ENCODE peak calls at places on chromosomes 5 and 9, in four cellular contexts. K is ascending aorta; H is CD4-positive, alpha-beta memory T cell; F is suprapubic skin. R is an unnamed sample.

GRCh38 chr5:62649476-62650113 is 71.0 kb downstream of the LRRC70 start:
- DNase-seq in K (no peak), H (no peak), F (no peak), R (no peak)

GRCh38 chr9:124291801-124292396 is 34.1 kb downstream of the NEK6 start:
- DNase-seq in K (no peak), H (no peak), F (no peak), R (no peak)

GRCh38 chr5:38672059-38672791 is 115.8 kb upstream of the LIFR start:
- DNase-seq in K (no peak), H (no peak), F (no peak), R (no peak)

GRCh38 chr9:19154135-19154612 is 26.9 kb upstream of the PLIN2 start:
- DNase-seq in K (no peak), H (no peak), F (peak; percentile 77), R (no peak)

GRCh38 chr5:74638776-74639537 is 1.6 kb downstream of the ENC1 start:
- DNase-seq in K (no peak), H (no peak), F (no peak), R (no peak)

GRCh38 chr9:134751630-134752029 is 110.0 kb downstream of the COL5A1 start:
- DNase-seq in K (no peak), H (no peak), F (no peak), R (no peak)

GRCh38 chr5:180353226-180353962 is at the start of gene GFPT2:
- DNase-seq in K (peak; percentile 35), H (peak; percentile 73), F (peak; percentile 89), R (peak; percentile 43)

GRCh38 chr9:20358201-20358600 is 264.1 kb downstream of the MLLT3 start:
- DNase-seq in K (no peak), H (no peak), F (no peak), R (no peak)

GRCh38 chr5:82719368-82719767 is 357.8 kb downstream of the TMEM167A start:
- DNase-seq in K (no peak), H (no peak), F (no peak), R (no peak)

GRCh38 chr5:107672212-107673105 is 1.7 kb upstream of the EFNA5 start:
- DNase-seq in K (peak; percentile 56), H (no peak), F (peak; percentile 87), R (peak; percentile 65)

GRCh38 chr9:124489222-124489621 is 18.0 kb downstream of the NR5A1 start:
- DNase-seq in K (no peak), H (no peak), F (no peak), R (no peak)

DNA sequence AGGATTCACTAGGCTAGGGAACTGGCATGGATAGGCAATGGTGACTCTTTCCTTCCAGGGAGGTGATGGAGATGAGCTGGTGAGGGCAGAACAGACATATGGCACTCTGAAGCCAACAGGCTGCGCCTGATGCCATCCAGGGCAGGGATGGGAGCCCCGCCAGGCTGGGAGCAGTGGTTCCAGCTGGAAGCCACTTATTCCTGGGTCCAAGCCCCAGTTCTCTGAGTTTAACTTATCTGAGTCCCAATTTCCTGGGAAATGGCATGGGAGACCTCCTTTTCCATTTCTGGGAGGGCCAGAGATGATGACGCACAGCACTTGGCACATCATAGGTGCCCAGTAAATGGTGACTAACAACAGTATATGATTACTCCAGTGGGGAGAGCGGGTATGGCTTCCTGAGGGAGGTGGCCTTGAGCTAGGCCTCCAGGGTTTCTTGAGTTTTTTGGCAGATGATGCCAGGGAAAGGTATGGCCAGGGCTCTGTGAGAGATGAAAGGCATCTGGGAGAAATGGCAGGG is 7.2 kb downstream of the PDGFRB start:
- DNase-seq in K (no peak), H (no peak), F (no peak), R (no peak)
- H3K4me1 ChIP-seq in K (peaks cover 44% of the 10 kb centered on the region), H (no peaks in the 10 kb centered on the region), F (peaks cover 37% of the 10 kb centered on the region), R (peaks cover 66% of the 10 kb centered on the region)

DNA sequence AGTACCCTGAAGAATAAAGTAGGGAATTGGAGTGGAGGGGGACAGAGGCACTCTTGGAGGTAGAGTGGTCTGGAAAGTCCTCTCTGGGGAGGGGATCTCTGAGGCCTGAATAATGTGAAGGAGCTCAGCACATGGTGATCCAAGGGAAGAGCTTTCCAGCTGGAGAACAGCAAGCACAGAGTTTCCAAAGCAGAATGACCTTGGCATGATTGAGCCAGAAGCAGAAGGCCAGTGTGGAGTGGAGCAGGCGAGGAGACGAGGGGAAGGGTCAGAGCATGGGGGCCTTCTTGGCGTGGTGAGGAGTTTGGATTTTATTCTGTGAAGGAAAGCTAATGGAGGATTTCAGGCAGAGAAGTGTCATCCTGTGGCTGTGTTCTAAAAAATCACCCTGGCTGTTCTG is 8.3 kb downstream of the PCBD2 start:
- DNase-seq in K (no peak), H (no peak), F (no peak), R (no peak)
- H3K27ac ChIP-seq in K (no peak overlapping the region), H (no peak overlapping the region), F (no peak overlapping the region), R (no peak overlapping the region)

DNA sequence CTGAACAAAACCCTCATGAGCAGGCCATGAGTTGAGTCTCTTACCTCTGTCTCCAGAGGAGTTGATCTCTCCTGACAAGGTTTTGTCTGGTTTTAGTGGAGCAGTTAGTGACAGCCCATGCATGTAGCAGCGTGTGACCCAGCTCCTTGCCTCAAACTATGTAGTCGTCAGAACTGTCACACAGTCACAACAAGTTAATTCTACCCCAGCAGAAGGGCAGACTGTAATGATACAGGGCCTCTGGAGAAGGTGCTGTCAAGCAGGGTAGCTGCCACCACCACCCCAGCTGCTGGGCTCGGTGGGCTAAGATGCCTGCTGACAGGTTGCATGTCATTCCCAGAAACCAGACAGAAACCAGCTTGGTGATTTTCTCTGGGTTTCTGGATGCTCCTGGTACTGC is 194.5 kb downstream of the PSAT1 start:
- DNase-seq in K (no peak), H (no peak), F (no peak), R (no peak)
- H3K4me1 ChIP-seq in K (no peaks in the 10 kb centered on the region), H (no peaks in the 10 kb centered on the region), F (no peaks in the 10 kb centered on the region), R (no peaks in the 10 kb centered on the region)

DNA sequence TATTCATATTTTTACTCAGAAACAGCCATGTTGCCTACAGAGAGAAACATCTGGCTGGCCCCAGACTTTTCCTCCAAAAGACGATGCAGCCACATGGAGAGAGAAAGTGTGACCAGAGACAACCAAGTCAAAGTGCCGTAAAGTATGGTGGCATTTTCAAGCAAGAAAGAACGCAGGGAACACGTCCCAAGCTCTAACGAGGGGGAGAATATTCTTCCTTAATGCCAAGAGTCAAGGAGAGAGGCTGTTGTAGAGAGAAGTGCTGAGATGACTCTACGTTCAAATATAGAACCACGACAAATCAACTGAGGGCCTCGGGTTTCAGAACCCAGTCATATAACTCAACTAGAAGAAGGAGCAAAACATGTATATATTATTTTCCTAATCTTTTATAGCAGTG is 55.9 kb downstream of the FNBP1 start:
- DNase-seq in K (no peak), H (no peak), F (no peak), R (no peak)
- H3K27ac ChIP-seq in K (no peak overlapping the region), H (peak overlapping the region; percentile 35), F (no peak overlapping the region), R (no peak overlapping the region)